ENCODE peak calls at places on chromosomes 4 and X, in four cellular contexts. Q, C, J and F are unnamed samples.

GRCh38 chrX:70755850-70756249 is 152.7 kb downstream of the TEX11 start:
- DNase-seq in Q (no peak), C (no peak), J (peak), F (no peak)

GRCh38 chrX:50920132-50920531 is 9.6 kb downstream of the BMP15 start:
- DNase-seq in C (no peak), Q (peak), J (peak), F (peak)

GRCh38 chr4:67542076-67542475 is 3.2 kb downstream of the CENPC start:
- DNase-seq in Q (no peak), J (no peak), C (no peak), F (no peak)

GRCh38 chr4:101191302-101192098 is 155.8 kb downstream of the PPP3CA start:
- DNase-seq in Q (peak), C (peak), J (no peak), F (peak)

GRCh38 chrX:110181459-110182137 is 136.3 kb downstream of the AMMECR1 start:
- DNase-seq in Q (no peak), J (no peak), C (no peak), F (no peak)

GRCh38 chr4:24003476-24003875 is 113.6 kb upstream of the PPARGC1A start:
- DNase-seq in Q (no peak), J (no peak), C (no peak), F (no peak)

GRCh38 chr4:154010377-154010776 is 221.5 kb upstream of the SFRP2 start:
- DNase-seq in Q (no peak), C (no peak), J (no peak), F (no peak)

GRCh38 chr4:149781150-149781549 is 34.5 kb downstream of the IQCM start:
- DNase-seq in Q (peak), J (no peak), C (no peak), F (peak)

GRCh38 chrX:15188039-15188438 is 81.8 kb downstream of the ASB9 start:
- DNase-seq in J (no peak), C (no peak), Q (no peak), F (no peak)

GRCh38 chr4:21011106-21011505 is 310.8 kb downstream of the PACRGL start:
- DNase-seq in C (no peak), J (no peak), Q (no peak), F (no peak)

GRCh38 chr4:121380448-121381147 is at the start of gene QRFPR:
- DNase-seq in Q (no peak), C (peak), J (peak), F (peak)

GRCh38 chr4:71186566-71187398 is 152.0 kb upstream of the SLC4A4 start:
- DNase-seq in Q (peak), J (no peak), C (peak), F (peak)

GRCh38 chrX:115561605-115562491 is 874 bp downstream of the PLS3 start:
- DNase-seq in C (peak), Q (peak), J (no peak), F (peak)

GRCh38 chrX:126489141-126489540 is 63.5 kb downstream of the DCAF12L1 start:
- DNase-seq in Q (no peak), J (no peak), C (no peak), F (no peak)

GRCh38 chr4:15771419-15772058 is 6.6 kb upstream of the CD38 start:
- DNase-seq in Q (no peak), J (no peak), C (no peak), F (no peak)

GRCh38 chrX:39670281-39670680 is 427.5 kb downstream of the BCOR start:
- DNase-seq in J (no peak), C (no peak), Q (no peak), F (no peak)

GRCh38 chr4:144583658-144584057 is 62.3 kb upstream of the HHIP start:
- DNase-seq in Q (peak), C (no peak), J (no peak), F (peak)

GRCh38 chrX:21153503-21153902 is 220.7 kb upstream of the CNKSR2 start:
- DNase-seq in J (no peak), Q (peak), C (no peak), F (peak)

GRCh38 chrX:99078301-99078700 is 1331.8 kb downstream of the PCDH19 start:
- DNase-seq in C (no peak), J (no peak), Q (no peak), F (no peak)

GRCh38 chr4:74056858-74057562 is 18.5 kb upstream of the CXCL3 start:
- DNase-seq in C (no peak), J (peak), Q (peak), F (peak)

GRCh38 chr4:101262683-101263082 is 84.6 kb downstream of the PPP3CA start:
- DNase-seq in C (no peak), J (no peak), Q (no peak), F (no peak)

GRCh38 chr4:85929926-85930325 is 429.9 kb downstream of the MAPK10 start:
- DNase-seq in C (no peak), J (no peak), Q (no peak), F (peak)

GRCh38 chr4:178553201-178553600 is 1111.0 kb upstream of the AGA start:
- DNase-seq in Q (no peak), J (no peak), C (no peak), F (no peak)

DNA sequence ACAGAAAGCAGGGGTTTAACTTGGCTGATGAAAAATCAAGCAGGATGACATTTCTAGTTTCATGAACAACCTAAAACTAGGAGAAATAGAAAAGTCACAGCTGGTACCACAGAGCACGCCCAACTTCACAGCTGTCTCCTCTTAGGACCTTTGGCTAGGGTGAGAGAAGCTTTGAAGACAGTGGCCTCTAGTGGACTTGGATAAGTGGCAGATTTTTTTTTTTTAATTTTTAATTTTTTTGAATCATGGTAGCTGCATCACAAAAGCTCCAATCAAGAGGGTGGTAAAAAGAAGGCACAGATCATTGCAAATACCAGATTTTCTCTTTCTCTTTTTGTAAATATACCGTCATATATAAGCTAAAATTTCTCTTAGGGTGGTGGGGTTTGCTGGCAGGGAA is 20.2 kb upstream of the MAP3K15 start:
- DNase-seq in J (peak), C (peak), Q (peak), F (peak)
- TF ChIP-seq SMC3 in J (no peak), C (peak), Q (no peak), F (peak)

GRCh38 chrX:134419784-134420183 is 40.2 kb upstream of the HPRT1 start:
- DNase-seq in C (no peak), J (no peak), Q (no peak), F (no peak)

GRCh38 chrX:134418317-134419113 is 41.5 kb upstream of the HPRT1 start:
- DNase-seq in J (no peak), C (no peak), Q (peak), F (peak)

GRCh38 chrX:134426285-134426684 is 33.7 kb upstream of the HPRT1 start:
- DNase-seq in Q (no peak), J (no peak), C (no peak), F (no peak)

DNA sequence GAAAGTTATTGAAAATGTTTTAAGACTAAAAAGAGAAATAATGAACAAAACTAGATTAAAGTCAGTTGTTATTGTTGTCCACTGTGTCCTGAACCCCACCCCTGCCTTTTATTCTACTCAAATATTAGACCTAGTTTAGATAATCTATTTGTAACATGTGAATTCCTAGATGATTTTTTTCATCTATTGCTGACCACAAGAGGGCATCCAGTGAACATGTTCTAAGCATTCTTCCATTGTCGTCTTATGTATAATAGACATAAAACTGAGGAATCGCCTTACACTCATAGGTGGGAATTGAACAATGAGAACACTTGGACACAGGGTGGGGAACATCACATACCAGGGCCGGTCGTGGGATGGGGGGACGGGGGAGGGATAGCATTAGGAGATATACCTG is 36.4 kb upstream of the HPRT1 start:
- DNase-seq in Q (peak), C (peak), J (peak), F (peak)
- TF ChIP-seq SMC3 in Q (peak), C (peak), J (no peak), F (peak)

DNA sequence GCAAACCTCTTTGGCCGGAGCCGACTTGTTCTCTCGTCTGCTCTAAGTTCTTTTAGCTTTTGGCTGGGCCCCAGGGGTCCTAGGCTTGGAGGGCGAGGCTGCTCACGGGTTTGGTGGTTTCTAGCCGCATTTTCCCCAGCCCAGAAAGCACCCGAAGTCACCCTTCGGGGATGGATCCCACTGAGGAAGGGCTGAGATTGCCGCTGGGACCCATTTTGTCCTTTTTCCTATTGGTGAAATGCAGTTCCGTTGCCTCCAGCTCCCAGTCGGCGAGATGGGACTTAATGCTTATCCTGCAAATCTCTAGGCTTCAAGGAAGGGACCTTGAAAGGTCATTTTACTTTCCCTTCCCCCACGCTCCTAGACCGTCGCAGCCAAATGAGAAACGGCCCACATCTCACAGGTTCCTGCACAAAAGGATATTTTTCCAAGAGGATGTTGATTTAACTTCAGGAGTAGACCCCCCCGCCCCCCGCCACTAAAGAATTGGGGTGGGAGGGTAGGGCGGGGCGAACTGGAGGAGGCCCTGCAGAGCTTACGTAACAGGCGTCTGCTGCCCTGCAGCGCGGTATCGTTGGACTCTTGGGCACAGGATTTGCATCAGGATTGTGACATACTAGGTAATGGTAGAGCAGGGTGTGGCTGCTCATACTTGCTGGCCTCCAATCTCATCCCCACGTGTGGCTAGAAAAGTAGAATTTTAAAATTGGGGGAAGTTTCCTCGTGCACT is 564 bp downstream of the PGK1 start:
- DNase-seq in J (peak), C (peak), Q (peak), F (peak)
- TF ChIP-seq SMC3 in J (no peak), C (no peak), Q (no peak), F (no peak)

GRCh38 chr4:72338060-72338459 is 231.0 kb downstream of the ADAMTS3 start:
- DNase-seq in J (no peak), C (no peak), Q (no peak), F (no peak)
- TF ChIP-seq SMC3 in J (no peak), C (no peak), Q (no peak), F (no peak)